ENCODE peak calls at places on chromosomes 1 and 21, in nine cellular contexts. T is tibial artery; R is heart right ventricle; M is BE2C; N is endodermal cell; Q is ovary; C is CD8-positive, alpha-beta T cell; H is mammary epithelial cell; O is mucosa of descending colon. G is an unnamed sample. For H3K36me3, the result is how much of the 10 kb centered on the place peaks cover.

GRCh38 chr1:180680558-180681144 is 48.8 kb downstream of the XPR1 start:
- DNase-seq in T (no peak), R (no peak), M (no peak), N (no peak), Q (no peak), C (no peak), H (peak), O (no peak), G (no peak)

GRCh38 chr1:201219481-201220387 is 29.1 kb downstream of the IGFN1 start:
- DNase-seq in T (no peak), R (no peak), M (no peak), N (peak), Q (no peak), C (peak), H (no peak), O (no peak), G (no peak)

GRCh38 chr1:90045853-90046563 is 51.1 kb downstream of the ZNF326 start:
- DNase-seq in T (no peak), R (no peak), M (peak), N (peak), Q (no peak), C (peak), H (no peak), O (no peak), G (peak)

GRCh38 chr1:170707959-170708666 is 44.2 kb downstream of the PRRX1 start:
- DNase-seq in T (no peak), R (no peak), M (no peak), N (no peak), Q (no peak), C (no peak), H (peak), O (no peak), G (no peak)

GRCh38 chr21:42157606-42158310 is 61.2 kb upstream of the ABCG1 start:
- DNase-seq in T (no peak), R (no peak), M (no peak), N (no peak), Q (no peak), C (no peak), H (no peak), O (no peak), G (no peak)

GRCh38 chr1:230631477-230631876 is 10.8 kb upstream of the COG2 start:
- DNase-seq in T (no peak), R (no peak), M (no peak), N (no peak), Q (no peak), C (no peak), H (no peak), O (no peak), G (no peak)

GRCh38 chr21:45972353-45972715 is 9.2 kb upstream of the COL6A1 start:
- DNase-seq in T (peak), R (no peak), M (no peak), N (no peak), Q (peak), C (no peak), H (no peak), O (peak), G (peak)

GRCh38 chr21:36430841-36431240 is 45.6 kb downstream of the CHAF1B start:
- DNase-seq in T (no peak), R (no peak), M (no peak), N (no peak), Q (no peak), C (no peak), H (peak), O (no peak), G (no peak)

GRCh38 chr21:44765231-44766013 is 36.2 kb downstream of the UBE2G2 start:
- DNase-seq in T (no peak), R (no peak), M (peak), N (no peak), Q (no peak), C (peak), H (peak), O (no peak), G (peak)

GRCh38 chr1:210332719-210333398 is 4.2 kb downstream of the HHAT start:
- DNase-seq in T (no peak), R (no peak), M (no peak), N (no peak), Q (no peak), C (peak), H (peak), O (no peak), G (no peak)

GRCh38 chr1:56540467-56540866 is 38.9 kb downstream of the PLPP3 start:
- DNase-seq in T (no peak), R (no peak), M (no peak), N (no peak), Q (no peak), C (no peak), H (no peak), O (no peak), G (no peak)

GRCh38 chr1:108848802-108849201 is 8.1 kb downstream of the AKNAD1 start:
- DNase-seq in T (no peak), R (no peak), M (no peak), N (no peak), Q (no peak), C (no peak), H (no peak), O (no peak), G (no peak)

GRCh38 chr1:77421504-77422233 is 139.8 kb downstream of the AK5 start:
- DNase-seq in T (no peak), R (no peak), M (no peak), N (no peak), Q (no peak), C (no peak), H (no peak), O (no peak), G (no peak)

GRCh38 chr1:244210884-244211558 is 159.9 kb downstream of the ZBTB18 start:
- DNase-seq in T (no peak), R (no peak), M (peak), N (peak), Q (no peak), C (no peak), H (no peak), O (no peak), G (peak)

GRCh38 chr1:100930494-100930893 is 34.6 kb downstream of the SLC30A7 start:
- DNase-seq in T (no peak), R (no peak), M (no peak), N (no peak), Q (no peak), C (no peak), H (no peak), O (no peak), G (no peak)

GRCh38 chr1:182410620-182411273 is 10.3 kb upstream of the TEDDM1 start:
- DNase-seq in T (no peak), R (peak), M (no peak), N (no peak), Q (no peak), C (no peak), H (no peak), O (no peak), G (no peak)

GRCh38 chr1:88873737-88874374 is 17.5 kb downstream of the GTF2B start:
- DNase-seq in T (no peak), R (no peak), M (no peak), N (no peak), Q (no peak), C (no peak), H (no peak), O (no peak), G (no peak)

GRCh38 chr1:61808968-61809367 is 66.7 kb downstream of the PATJ start:
- DNase-seq in T (no peak), R (no peak), M (no peak), N (no peak), Q (no peak), C (no peak), H (no peak), O (no peak), G (no peak)

GRCh38 chr1:192115000-192115399 is 43.3 kb upstream of the RGS18 start:
- DNase-seq in T (no peak), R (no peak), M (no peak), N (no peak), Q (no peak), C (no peak), H (no peak), O (no peak), G (no peak)

GRCh38 chr1:190588424-190588823 is 110.8 kb upstream of the BRINP3 start:
- DNase-seq in T (no peak), R (no peak), M (no peak), N (no peak), Q (no peak), C (no peak), H (no peak), O (no peak), G (no peak)

GRCh38 chr1:29471487-29472313 is 235.4 kb downstream of the PTPRU start:
- DNase-seq in T (no peak), R (no peak), M (peak), N (peak), Q (no peak), C (no peak), H (no peak), O (no peak), G (peak)

GRCh38 chr1:19643113-19643512 is 998 bp upstream of the NBL1 start:
- DNase-seq in T (peak), R (no peak), M (no peak), N (peak), Q (no peak), C (no peak), H (peak), O (peak), G (no peak)

GRCh38 chr1:43835141-43836021 is 98.2 kb upstream of the ARTN start:
- DNase-seq in T (peak), R (no peak), M (peak), N (no peak), Q (no peak), C (no peak), H (peak), O (no peak), G (no peak)

GRCh38 chr21:29232601-29233541 is 65.9 kb upstream of the BACH1 start:
- DNase-seq in T (no peak), R (no peak), M (no peak), N (no peak), Q (no peak), C (no peak), H (peak), O (no peak), G (peak)

GRCh38 chr21:26506951-26507350 is 66.1 kb downstream of the CYYR1 start:
- DNase-seq in T (no peak), R (no peak), M (no peak), N (no peak), Q (no peak), C (no peak), H (peak), O (no peak), G (no peak)

GRCh38 chr1:30686236-30686635 is 37.1 kb downstream of the MATN1 start:
- DNase-seq in T (peak), R (no peak), M (no peak), N (peak), Q (no peak), C (no peak), H (no peak), O (no peak), G (no peak)

GRCh38 chr1:26225033-26225831 is 8.8 kb upstream of the CEP85 start:
- DNase-seq in T (no peak), R (peak), M (peak), N (peak), Q (peak), C (peak), H (no peak), O (peak), G (no peak)

GRCh38 chr1:5745776-5746610 is 246.2 kb downstream of the NPHP4 start:
- DNase-seq in T (peak), R (peak), M (peak), N (peak), Q (peak), C (peak), H (peak), O (no peak), G (peak)
- TF ChIP-seq CTCF in T (peak), R (peak), M (peak), N (peak), Q (peak), C (peak), H (peak), O (peak), G (peak)

DNA sequence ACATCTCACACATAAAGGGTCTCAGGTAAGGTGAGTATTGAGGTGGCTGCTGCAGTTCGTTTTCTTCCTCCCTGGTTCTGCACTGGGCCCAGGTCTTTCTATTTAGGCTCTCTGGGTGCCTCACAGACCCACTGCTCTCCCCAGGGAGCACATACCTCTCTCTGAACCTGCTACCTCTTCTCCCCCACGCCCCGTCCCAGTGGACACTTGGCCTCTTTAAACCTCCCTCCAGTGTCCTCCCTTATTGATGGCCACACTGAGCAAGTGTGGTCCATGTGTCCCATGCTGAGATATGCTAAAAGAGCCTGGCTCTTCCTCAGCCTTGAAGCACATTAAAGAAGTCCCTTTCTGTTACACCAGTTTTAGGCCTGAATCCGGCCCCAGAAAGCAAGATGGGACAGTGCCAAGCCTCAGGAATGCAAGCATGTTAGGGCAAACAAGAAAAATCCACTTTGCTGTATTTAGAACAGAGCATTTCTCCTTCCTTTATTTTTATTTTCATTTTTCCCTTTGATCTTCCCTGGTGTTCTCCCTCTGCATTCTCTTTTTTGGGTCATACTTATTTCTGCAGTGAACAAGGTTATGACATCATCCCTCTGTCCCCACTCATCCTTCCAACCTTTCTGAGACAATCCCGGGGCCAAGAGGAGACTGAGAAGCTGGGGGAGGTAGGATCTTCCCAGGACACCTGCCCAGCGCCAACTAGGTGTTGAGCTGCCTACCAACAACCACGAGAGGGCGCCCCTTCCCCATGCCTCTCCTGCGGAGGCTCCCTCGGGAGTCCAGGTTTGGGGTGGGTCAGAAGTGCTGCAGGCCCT is 5.0 kb upstream of the CHI3L2 start:
- DNase-seq in T (peak), R (peak), M (peak), N (peak), Q (peak), C (peak), H (peak), O (peak), G (peak)
- H3K4me3 ChIP-seq in T (no peak), R (no peak), M (no peak), N (no peak), Q (no peak), C (peak), H (no peak), O (no peak), G (no peak)

DNA sequence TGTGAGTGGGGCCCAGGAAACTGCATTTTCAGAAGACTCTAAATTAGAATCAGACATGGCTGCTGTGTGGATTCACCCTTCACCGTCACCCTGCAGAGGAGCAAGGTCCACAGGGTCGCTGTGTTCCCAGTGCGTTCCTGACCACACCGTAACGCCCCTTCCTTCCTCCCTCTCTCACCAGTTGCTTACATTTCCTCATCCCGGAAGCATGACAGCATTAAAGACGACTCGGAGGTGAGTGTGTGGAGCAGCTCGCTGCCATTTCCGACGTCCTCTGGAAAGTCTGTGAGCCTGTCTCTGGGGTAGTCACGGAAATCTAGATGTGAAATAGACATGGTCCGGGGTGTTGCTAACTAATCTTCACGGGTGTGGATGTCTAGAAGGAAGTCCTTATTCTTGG is 45.9 kb downstream of the FAAP20 start:
- DNase-seq in T (no peak), R (no peak), M (no peak), N (no peak), Q (no peak), C (peak), H (no peak), O (no peak), G (no peak)
- H3K36me3 ChIP-seq in T (under half), R (under half), M (under half), N (under half), Q (under half), C (under half), H (under half), O (under half), G (under half)

GRCh38 chr1:179384027-179384426 is 18.3 kb downstream of the AXDND1 start:
- DNase-seq in T (no peak), R (no peak), M (no peak), N (no peak), Q (no peak), C (no peak), H (no peak), O (no peak), G (no peak)

GRCh38 chr1:179380299-179380698 is 14.5 kb downstream of the AXDND1 start:
- DNase-seq in T (no peak), R (no peak), M (no peak), N (no peak), Q (no peak), C (no peak), H (no peak), O (no peak), G (no peak)

GRCh38 chr1:179385510-179385909 is 19.7 kb downstream of the AXDND1 start:
- DNase-seq in T (no peak), R (no peak), M (no peak), N (no peak), Q (no peak), C (no peak), H (no peak), O (no peak), G (no peak)
- TF ChIP-seq CTCF in T (no peak), R (no peak), M (no peak), N (no peak), Q (no peak), C (no peak), H (no peak), O (no peak), G (no peak)